ENCODE peak calls at places on chromosomes 11 and 22, in four cellular contexts. V is body of pancreas; H is OCI-LY7; U is central memory CD4-positive, alpha-beta T cell. W is an unnamed sample.

GRCh38 chr11:47997063-47998053 is 17.0 kb downstream of the PTPRJ start:
- DNase-seq in V (no peak), U (no peak), H (no peak), W (no peak)

GRCh38 chr11:32987851-32988250 is 27.8 kb upstream of the DEPDC7 start:
- DNase-seq in V (no peak), H (no peak), U (no peak), W (no peak)

GRCh38 chr11:117827521-117828511 is 3.3 kb upstream of the FXYD2 start:
- DNase-seq in V (peak; percentile 15), U (peak; percentile 27), H (no peak), W (no peak)

GRCh38 chr11:7524831-7525230 is 11.0 kb downstream of the PPFIBP2 start:
- DNase-seq in H (peak; percentile 45), V (no peak), U (no peak), W (no peak)

GRCh38 chr22:48104102-48104738 is 1341.8 kb downstream of the TBC1D22A start:
- DNase-seq in H (no peak), V (no peak), U (no peak), W (no peak)

GRCh38 chr11:121194731-121195596 is 93.9 kb downstream of the TECTA start:
- DNase-seq in H (peak; percentile 74), V (peak; percentile 42), U (peak; percentile 41), W (peak; percentile 11)

GRCh38 chr11:75667831-75668507 is 869 bp downstream of the MAP6 start:
- DNase-seq in U (no peak), H (no peak), V (peak; percentile 48), W (no peak)

GRCh38 chr11:64742087-64742939 is 1.6 kb downstream of the RASGRP2 start:
- DNase-seq in V (no peak), H (peak; percentile 51), U (no peak), W (no peak)

GRCh38 chr11:86152006-86152862 is 83.3 kb upstream of the PICALM start:
- DNase-seq in U (no peak), H (no peak), V (no peak), W (peak; percentile 38)

GRCh38 chr11:32173435-32173834 is 82.6 kb downstream of the RCN1 start:
- DNase-seq in U (no peak), V (peak; percentile 54), H (no peak), W (peak; percentile 54)

GRCh38 chr11:84722583-84723108 is 904.5 kb downstream of the DLG2 start:
- DNase-seq in V (no peak), U (no peak), H (peak; percentile 6), W (no peak)

GRCh38 chr11:128694618-128695481 is 978 bp downstream of the FLI1 start:
- DNase-seq in V (no peak), U (no peak), H (peak; percentile 55), W (no peak)

GRCh38 chr11:115645631-115646271 is 141.5 kb upstream of the CADM1 start:
- DNase-seq in V (no peak), H (no peak), U (no peak), W (no peak)

GRCh38 chr11:112270551-112271180 is 10.0 kb upstream of the PLET1 start:
- DNase-seq in V (no peak), U (no peak), H (no peak), W (no peak)